ENCODE peak calls at places on chromosomes 2 and 18, in seven cellular contexts. One of them, this sample, is unnamed.

GRCh38 chr18:6683112-6683876 is 46.2 kb upstream of the ARHGAP28 start:
- DNase-seq in stimulated activated CD8-positive, alpha-beta memory T cell treated with anti-CD3 and anti-CD28 coated beads, Interleukin-12 subunit alpha, Interleukin-12 subunit beta, amount 100 ng/mL, for 1 hour: no peak
- DNase-seq in GM12865: no peak
- DNase-seq in activated CD4-positive, alpha-beta T cell treated with anti-CD3 and anti-CD28 coated beads, Interleukin-2, amount 50 U/mL, for 48 hours: no peak
- DNase-seq in GM23248: no peak
- DNase-seq in GM10248: no peak
- DNase-seq in Calu3: no peak
- DNase-seq in this sample: no peak

GRCh38 chr2:174334781-174335604 is at the start of gene SP9:
- DNase-seq in stimulated activated CD8-positive, alpha-beta memory T cell treated with anti-CD3 and anti-CD28 coated beads, Interleukin-12 subunit alpha, Interleukin-12 subunit beta, amount 100 ng/mL, for 1 hour: no peak
- DNase-seq in GM12865: no peak
- DNase-seq in activated CD4-positive, alpha-beta T cell treated with anti-CD3 and anti-CD28 coated beads, Interleukin-2, amount 50 U/mL, for 48 hours: peak; percentile 35
- DNase-seq in GM23248: peak; percentile 77
- DNase-seq in GM10248: peak; percentile 70
- DNase-seq in Calu3: peak; percentile 54
- DNase-seq in this sample: peak; percentile 35

GRCh38 chr2:172436889-172437288 is 9.5 kb downstream of the ITGA6 start:
- DNase-seq in stimulated activated CD8-positive, alpha-beta memory T cell treated with anti-CD3 and anti-CD28 coated beads, Interleukin-12 subunit alpha, Interleukin-12 subunit beta, amount 100 ng/mL, for 1 hour: no peak
- DNase-seq in GM12865: no peak
- DNase-seq in activated CD4-positive, alpha-beta T cell treated with anti-CD3 and anti-CD28 coated beads, Interleukin-2, amount 50 U/mL, for 48 hours: no peak
- DNase-seq in GM23248: no peak
- DNase-seq in GM10248: no peak
- DNase-seq in Calu3: no peak
- DNase-seq in this sample: no peak

GRCh38 chr2:80001704-80002103 is 302.8 kb downstream of the LRRTM1 start:
- DNase-seq in stimulated activated CD8-positive, alpha-beta memory T cell treated with anti-CD3 and anti-CD28 coated beads, Interleukin-12 subunit alpha, Interleukin-12 subunit beta, amount 100 ng/mL, for 1 hour: no peak
- DNase-seq in GM12865: no peak
- DNase-seq in activated CD4-positive, alpha-beta T cell treated with anti-CD3 and anti-CD28 coated beads, Interleukin-2, amount 50 U/mL, for 48 hours: no peak
- DNase-seq in GM23248: peak; percentile 59
- DNase-seq in GM10248: no peak
- DNase-seq in Calu3: no peak
- DNase-seq in this sample: no peak

GRCh38 chr2:132916219-132916618 is 246.2 kb upstream of the LYPD1 start:
- DNase-seq in stimulated activated CD8-positive, alpha-beta memory T cell treated with anti-CD3 and anti-CD28 coated beads, Interleukin-12 subunit alpha, Interleukin-12 subunit beta, amount 100 ng/mL, for 1 hour: no peak
- DNase-seq in GM12865: no peak
- DNase-seq in activated CD4-positive, alpha-beta T cell treated with anti-CD3 and anti-CD28 coated beads, Interleukin-2, amount 50 U/mL, for 48 hours: no peak
- DNase-seq in GM23248: no peak
- DNase-seq in GM10248: no peak
- DNase-seq in Calu3: no peak
- DNase-seq in this sample: no peak

GRCh38 chr2:229129738-229130371 is 141.2 kb downstream of the PID1 start:
- DNase-seq in stimulated activated CD8-positive, alpha-beta memory T cell treated with anti-CD3 and anti-CD28 coated beads, Interleukin-12 subunit alpha, Interleukin-12 subunit beta, amount 100 ng/mL, for 1 hour: no peak
- DNase-seq in GM12865: no peak
- DNase-seq in activated CD4-positive, alpha-beta T cell treated with anti-CD3 and anti-CD28 coated beads, Interleukin-2, amount 50 U/mL, for 48 hours: no peak
- DNase-seq in GM23248: peak; percentile 68
- DNase-seq in GM10248: no peak
- DNase-seq in Calu3: no peak
- DNase-seq in this sample: no peak

GRCh38 chr2:178205853-178206516 is 11.7 kb downstream of the OSBPL6 start:
- DNase-seq in stimulated activated CD8-positive, alpha-beta memory T cell treated with anti-CD3 and anti-CD28 coated beads, Interleukin-12 subunit alpha, Interleukin-12 subunit beta, amount 100 ng/mL, for 1 hour: no peak
- DNase-seq in GM12865: no peak
- DNase-seq in activated CD4-positive, alpha-beta T cell treated with anti-CD3 and anti-CD28 coated beads, Interleukin-2, amount 50 U/mL, for 48 hours: no peak
- DNase-seq in GM23248: peak; percentile 82
- DNase-seq in GM10248: no peak
- DNase-seq in Calu3: no peak
- DNase-seq in this sample: no peak

GRCh38 chr2:168156661-168157060 is 90.7 kb downstream of the STK39 start:
- DNase-seq in stimulated activated CD8-positive, alpha-beta memory T cell treated with anti-CD3 and anti-CD28 coated beads, Interleukin-12 subunit alpha, Interleukin-12 subunit beta, amount 100 ng/mL, for 1 hour: no peak
- DNase-seq in GM12865: no peak
- DNase-seq in activated CD4-positive, alpha-beta T cell treated with anti-CD3 and anti-CD28 coated beads, Interleukin-2, amount 50 U/mL, for 48 hours: no peak
- DNase-seq in GM23248: peak; percentile 87
- DNase-seq in GM10248: no peak
- DNase-seq in Calu3: no peak
- DNase-seq in this sample: no peak

GRCh38 chr18:33761363-33761762 is 183.3 kb downstream of the ASXL3 start:
- DNase-seq in stimulated activated CD8-positive, alpha-beta memory T cell treated with anti-CD3 and anti-CD28 coated beads, Interleukin-12 subunit alpha, Interleukin-12 subunit beta, amount 100 ng/mL, for 1 hour: no peak
- DNase-seq in GM12865: peak; percentile 40
- DNase-seq in activated CD4-positive, alpha-beta T cell treated with anti-CD3 and anti-CD28 coated beads, Interleukin-2, amount 50 U/mL, for 48 hours: no peak
- DNase-seq in GM23248: peak; percentile 60
- DNase-seq in GM10248: no peak
- DNase-seq in Calu3: peak; percentile 14
- DNase-seq in this sample: no peak